ENCODE peak calls at places on chromosomes 6 and 20, in seven cellular contexts. L, Y, E, P, S, B and O are unnamed samples. For H3K4me1, the result is how much of the 10 kb centered on the place peaks cover.

GRCh38 chr6:4225207-4225872 is 90.0 kb upstream of the ECI2 start:
- DNase-seq in Y (no peak), L (no peak), E (no peak), P (no peak), S (no peak), B (no peak), O (no peak)

GRCh38 chr6:89999154-89999553 is 104.9 kb downstream of the GJA10 start:
- DNase-seq in L (no peak), S (no peak), E (no peak), P (peak), B (no peak), Y (no peak), O (peak)

GRCh38 chr6:142722010-142722409 is 223.0 kb downstream of the HIVEP2 start:
- DNase-seq in E (no peak), P (no peak), B (no peak), Y (no peak), L (no peak), S (no peak), O (no peak)

GRCh38 chr6:35094183-35094582 is 47.0 kb downstream of the TCP11 start:
- DNase-seq in Y (no peak), B (no peak), S (no peak), P (no peak), E (no peak), L (no peak), O (no peak)

GRCh38 chr6:168371635-168371988 is 52.0 kb upstream of the DACT2 start:
- DNase-seq in P (no peak), E (no peak), B (no peak), S (no peak), Y (no peak), L (no peak), O (no peak)

GRCh38 chr20:35263609-35264223 is 14.2 kb downstream of the MMP24OS start:
- DNase-seq in S (no peak), L (peak), P (no peak), Y (no peak), B (no peak), E (peak), O (peak)

GRCh38 chr6:74946961-74947360 is 258.9 kb downstream of the COL12A1 start:
- DNase-seq in S (no peak), E (no peak), Y (no peak), P (no peak), L (no peak), B (no peak), O (no peak)

GRCh38 chr6:109687271-109687721 is 3.7 kb downstream of the AK9 start:
- DNase-seq in L (no peak), B (no peak), P (peak), Y (no peak), E (peak), S (no peak), O (peak)

GRCh38 chr6:130524552-130524951 is 158.7 kb downstream of the TMEM200A start:
- DNase-seq in L (no peak), B (no peak), E (no peak), Y (no peak), S (no peak), P (no peak), O (no peak)
- H3K27ac ChIP-seq in L (no peak), B (peak), E (no peak), Y (no peak), S (no peak), P (no peak), O (no peak)

GRCh38 chr6:116060572-116061283 is at the start of gene FRK:
- DNase-seq in S (no peak), E (no peak), P (peak), Y (no peak), B (no peak), L (no peak), O (no peak)
- H3K4me3 ChIP-seq in S (no peak), E (peak), P (peak), Y (no peak), B (no peak), L (peak), O (peak)

GRCh38 chr20:3923818-3924217 is 34.6 kb downstream of the PANK2 start:
- DNase-seq in Y (no peak), L (no peak), P (peak), B (no peak), E (peak), S (no peak), O (no peak)

GRCh38 chr20:3927486-3928291 is 38.5 kb downstream of the PANK2 start:
- DNase-seq in B (no peak), P (no peak), Y (peak), S (no peak), E (peak), L (peak), O (peak)

GRCh38 chr20:3925113-3925695 is 36.0 kb downstream of the PANK2 start:
- DNase-seq in E (no peak), B (no peak), S (no peak), Y (no peak), P (no peak), L (no peak), O (no peak)

GRCh38 chr20:3924304-3925112 is 35.3 kb downstream of the PANK2 start:
- DNase-seq in S (no peak), E (peak), L (peak), Y (no peak), B (no peak), P (no peak), O (peak)

DNA sequence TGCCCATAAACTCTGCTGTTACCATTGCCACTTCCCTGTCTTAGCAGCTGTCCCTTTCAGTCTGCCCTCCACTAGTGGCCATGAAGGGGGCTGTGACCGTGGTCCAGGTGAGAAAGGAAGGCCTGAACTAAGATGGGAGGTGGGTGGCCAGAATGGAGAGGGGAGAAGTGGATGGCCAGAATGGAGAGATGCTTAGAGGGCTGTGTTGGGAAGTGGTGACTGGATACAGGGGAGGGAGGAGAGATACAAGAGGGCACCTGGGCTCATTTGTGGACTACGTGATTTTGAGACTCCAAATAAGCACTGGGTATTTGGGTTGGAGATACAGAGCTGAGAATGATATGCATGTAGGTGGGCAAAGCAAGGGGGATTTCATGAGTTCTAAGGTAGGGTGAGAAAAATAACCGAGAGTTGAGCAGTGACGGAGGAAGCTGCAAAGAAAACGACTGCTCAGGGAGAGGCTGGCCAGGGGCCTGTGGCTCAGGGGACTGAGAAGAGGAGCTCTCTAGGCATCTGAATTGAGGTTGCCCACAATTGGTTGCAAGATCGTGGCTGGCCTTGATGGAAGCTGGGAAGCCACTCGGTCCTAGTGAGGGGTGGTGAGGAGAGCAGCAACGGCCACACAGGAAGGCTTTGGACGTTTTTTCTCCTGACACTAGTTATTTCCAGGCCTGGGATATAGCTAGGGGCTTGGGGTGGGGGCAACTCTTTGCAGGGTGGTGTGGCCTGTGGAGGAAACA is 36.9 kb downstream of the PANK2 start:
- DNase-seq in E (no peak), L (no peak), S (no peak), Y (no peak), P (no peak), B (no peak), O (no peak)
- H3K4me1 ChIP-seq in E (half or more), L (under half), S (under half), Y (under half), P (under half), B (under half), O (half or more)

GRCh38 chr20:49432562-49432961 is 49.9 kb downstream of the KCNB1 start:
- DNase-seq in E (no peak), Y (no peak), S (no peak), P (no peak), L (no peak), B (no peak), O (no peak)

GRCh38 chr20:49430320-49430719 is 52.1 kb downstream of the KCNB1 start:
- DNase-seq in Y (no peak), B (no peak), L (no peak), S (no peak), P (no peak), E (no peak), O (no peak)

GRCh38 chr20:49433387-49433786 is 49.1 kb downstream of the KCNB1 start:
- DNase-seq in E (no peak), S (no peak), B (no peak), L (no peak), Y (no peak), P (no peak), O (no peak)

GRCh38 chr20:49427751-49428518 is 54.5 kb downstream of the KCNB1 start:
- DNase-seq in Y (no peak), B (no peak), P (no peak), E (no peak), L (no peak), S (no peak), O (no peak)

DNA sequence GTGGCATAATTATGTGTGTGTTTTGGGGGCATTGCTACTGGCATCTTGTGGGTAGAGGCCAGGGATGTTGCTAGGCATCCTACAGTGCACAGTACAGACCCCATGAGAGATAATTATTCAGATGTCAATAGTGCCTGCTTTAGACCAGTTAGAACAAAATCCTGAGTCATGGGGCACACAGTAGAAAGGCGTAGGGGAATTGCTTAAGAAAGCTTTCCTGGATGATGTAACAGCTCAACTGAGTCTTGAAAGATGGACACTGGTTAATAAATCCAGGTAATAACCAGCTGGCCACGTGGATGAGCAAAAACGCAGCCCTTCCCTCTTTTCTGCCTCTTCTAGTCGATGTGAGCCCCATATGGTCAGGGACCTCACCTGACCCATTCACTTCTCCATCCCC is 51.1 kb downstream of the KCNB1 start:
- DNase-seq in B (no peak), S (no peak), L (no peak), Y (no peak), E (no peak), P (no peak), O (no peak)
- H3K27ac ChIP-seq in B (no peak), S (no peak), L (no peak), Y (no peak), E (no peak), P (no peak), O (no peak)